ENCODE peak calls at places on chromosomes 4 and X, in eight cellular contexts. F is NB4, T is adrenal gland, N is uterus, A is right lobe of liver, R is mucosa of descending colon, Z is brain microvascular endothelial cell, S is fibroblast of pulmonary artery. D is an unnamed sample.
A peak's percentile ranks its signal among the peaks of the same experiment; 100 is the strongest.

GRCh38 chrX:118047446-118048186 is 69.0 kb downstream of the KLHL13 start:
- DNase-seq in F (no peak), T (no peak), N (no peak), A (no peak), R (no peak), Z (no peak), S (no peak), D (no peak)

GRCh38 chr4:71564775-71565174 is 219.1 kb downstream of the GC start:
- DNase-seq in F (no peak), T (no peak), N (no peak), A (no peak), R (no peak), Z (peak; percentile 53), S (peak; percentile 65), D (no peak)

GRCh38 chrX:57952320-57952678 is 42.0 kb upstream of the ZXDA start:
- DNase-seq in F (no peak), T (peak; percentile 16), N (peak; percentile 28), A (no peak), R (peak; percentile 13), Z (no peak), S (no peak), D (peak; percentile 64)

GRCh38 chr4:183941964-183942363 is 36.9 kb downstream of the STOX2 start:
- DNase-seq in F (no peak), T (no peak), N (no peak), A (no peak), R (no peak), Z (no peak), S (no peak), D (no peak)

GRCh38 chrX:53605004-53605403 is 81.5 kb downstream of the HUWE1 start:
- DNase-seq in F (no peak), T (no peak), N (no peak), A (no peak), R (no peak), Z (no peak), S (peak; percentile 43), D (no peak)

GRCh38 chrX:95911062-95911461 is 773.6 kb upstream of the DIAPH2 start:
- DNase-seq in F (no peak), T (no peak), N (no peak), A (no peak), R (no peak), Z (no peak), S (no peak), D (no peak)

GRCh38 chr4:88940506-88940905 is 116.5 kb downstream of the FAM13A start:
- DNase-seq in F (no peak), T (no peak), N (no peak), A (no peak), R (no peak), Z (no peak), S (no peak), D (no peak)

GRCh38 chr4:169492436-169493163 is 119.8 kb downstream of the NEK1 start:
- DNase-seq in F (peak; percentile 50), T (no peak), N (no peak), A (no peak), R (no peak), Z (peak; percentile 41), S (peak; percentile 67), D (no peak)

GRCh38 chr4:98624642-98625041 is 33.8 kb downstream of the TSPAN5 start:
- DNase-seq in F (no peak), T (no peak), N (no peak), A (no peak), R (no peak), Z (no peak), S (no peak), D (no peak)

GRCh38 chr4:111943796-111944203 is 201.5 kb upstream of the FAM241A start:
- DNase-seq in F (peak; percentile 58), T (peak; percentile 16), N (peak; percentile 41), A (peak; percentile 60), R (peak; percentile 64), Z (no peak), S (peak; percentile 55), D (no peak)

GRCh38 chr4:24559889-24560288 is 24.5 kb downstream of the DHX15 start:
- DNase-seq in F (peak; percentile 48), T (no peak), N (no peak), A (no peak), R (no peak), Z (no peak), S (peak; percentile 61), D (no peak)

GRCh38 chr4:94804613-94805012 is 46.9 kb downstream of the BMPR1B start:
- DNase-seq in F (no peak), T (no peak), N (no peak), A (no peak), R (no peak), Z (no peak), S (no peak), D (no peak)

GRCh38 chr4:102829803-102830202 is 2.5 kb upstream of the UBE2D3 start:
- DNase-seq in F (no peak), T (no peak), N (no peak), A (no peak), R (no peak), Z (no peak), S (no peak), D (no peak)
- H3K4me3 ChIP-seq in F (no peak overlapping the region), T (no peak overlapping the region), N (no peak overlapping the region), A (no peak overlapping the region), R (no peak overlapping the region), Z (no peak overlapping the region), S (no peak overlapping the region), D (no peak overlapping the region)

DNA sequence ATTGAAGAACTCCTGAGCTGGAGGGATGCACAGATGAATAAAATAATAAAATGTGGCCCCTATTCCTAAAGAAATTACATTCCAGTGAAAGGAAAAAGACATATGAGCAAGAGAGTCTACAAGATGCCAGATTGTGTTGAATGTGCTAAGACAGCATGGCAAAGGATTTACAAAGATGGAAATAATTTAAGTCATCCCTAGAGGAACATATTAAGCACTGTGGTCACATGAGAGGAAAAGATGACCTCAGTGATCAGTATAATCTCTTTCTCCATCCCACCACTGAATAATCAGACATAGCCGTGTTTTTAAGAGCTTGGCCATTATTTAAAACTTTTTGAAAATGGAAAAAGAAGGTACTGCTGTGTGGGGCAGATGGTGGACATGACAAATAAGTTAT is 213.0 kb upstream of the LDB2 start:
- DNase-seq in F (no peak), T (no peak), N (no peak), A (no peak), R (no peak), Z (no peak), S (no peak), D (no peak)
- H3K4me3 ChIP-seq in F (no peak overlapping the region), T (no peak overlapping the region), N (no peak overlapping the region), A (no peak overlapping the region), R (no peak overlapping the region), Z (no peak overlapping the region), S (no peak overlapping the region), D (no peak overlapping the region)

GRCh38 chr4:41748074-41748787 is at the start of gene PHOX2B:
- DNase-seq in F (no peak), T (no peak), N (no peak), A (no peak), R (no peak), Z (no peak), S (no peak), D (no peak)

GRCh38 chr4:41747230-41748055 is 1.1 kb downstream of the PHOX2B start:
- DNase-seq in F (no peak), T (no peak), N (no peak), A (no peak), R (no peak), Z (no peak), S (no peak), D (no peak)

GRCh38 chr4:41746025-41746439 is 2.5 kb downstream of the PHOX2B start:
- DNase-seq in F (no peak), T (no peak), N (no peak), A (no peak), R (no peak), Z (no peak), S (no peak), D (no peak)

GRCh38 chr4:41745292-41746024 is 3.1 kb downstream of the PHOX2B start:
- DNase-seq in F (no peak), T (no peak), N (no peak), A (no peak), R (no peak), Z (no peak), S (no peak), D (no peak)

DNA sequence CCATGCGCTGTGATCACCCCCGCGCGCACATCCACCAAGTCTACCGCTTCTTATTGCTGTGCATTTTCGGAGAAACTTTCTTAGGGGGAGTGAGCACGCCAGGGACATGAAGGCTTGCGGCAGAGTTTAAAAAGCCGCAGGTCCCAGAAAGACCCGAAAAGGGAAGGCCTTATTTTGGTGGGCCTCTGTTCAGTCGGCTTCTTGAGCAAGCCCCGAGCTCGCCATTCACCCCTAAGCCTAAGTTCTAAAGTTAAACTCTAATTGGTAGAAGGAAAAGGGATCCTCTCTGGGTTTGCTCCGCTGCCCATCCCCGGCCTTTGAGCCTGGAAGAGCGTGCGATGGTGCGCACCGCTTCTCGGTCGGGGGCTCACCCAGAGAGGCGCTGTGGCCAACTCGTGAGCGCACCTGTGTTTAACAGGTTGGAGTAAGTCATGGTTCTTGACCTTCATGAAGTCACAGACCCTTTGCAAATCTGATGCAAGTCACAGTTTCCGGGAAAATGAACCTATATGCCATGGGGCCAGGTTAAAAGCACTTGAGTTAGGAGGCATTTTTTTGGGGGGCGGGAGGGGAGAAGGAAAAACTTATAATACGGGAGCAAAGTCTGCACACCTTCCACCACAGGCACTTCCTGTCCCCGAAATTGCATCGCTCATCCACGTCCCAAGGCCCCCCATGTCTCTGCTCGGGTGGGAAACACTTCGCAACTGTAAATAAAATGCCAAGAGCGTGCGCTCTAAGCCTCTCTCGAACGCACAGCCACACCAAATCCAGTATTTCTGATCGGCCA is 1.9 kb downstream of the PHOX2B start:
- DNase-seq in F (no peak), T (no peak), N (no peak), A (no peak), R (no peak), Z (no peak), S (no peak), D (no peak)
- H3K4me3 ChIP-seq in F (no peak overlapping the region), T (no peak overlapping the region), N (no peak overlapping the region), A (no peak overlapping the region), R (no peak overlapping the region), Z (no peak overlapping the region), S (no peak overlapping the region), D (no peak overlapping the region)

GRCh38 chr4:1572521-1572920 is 111.6 kb downstream of the FAM53A start:
- DNase-seq in F (no peak), T (no peak), N (no peak), A (peak; percentile 40), R (peak; percentile 18), Z (no peak), S (no peak), D (no peak)

GRCh38 chr4:1569461-1570151 is 114.5 kb downstream of the FAM53A start:
- DNase-seq in F (no peak), T (no peak), N (no peak), A (peak; percentile 32), R (peak; percentile 9), Z (no peak), S (no peak), D (no peak)

GRCh38 chr4:1570291-1571164 is 113.6 kb downstream of the FAM53A start:
- DNase-seq in F (no peak), T (no peak), N (no peak), A (peak; percentile 45), R (peak; percentile 15), Z (no peak), S (no peak), D (no peak)

GRCh38 chr4:1571986-1572385 is 112.1 kb downstream of the FAM53A start:
- DNase-seq in F (no peak), T (no peak), N (no peak), A (peak; percentile 23), R (peak; percentile 25), Z (no peak), S (no peak), D (no peak)

GRCh38 chr4:1571165-1571908 is 112.8 kb downstream of the FAM53A start:
- DNase-seq in F (no peak), T (no peak), N (no peak), A (peak; percentile 42), R (peak; percentile 13), Z (no peak), S (no peak), D (peak; percentile 44)
- H3K4me3 ChIP-seq in F (no peak overlapping the region), T (no peak overlapping the region), N (no peak overlapping the region), A (no peak overlapping the region), R (no peak overlapping the region), Z (no peak overlapping the region), S (no peak overlapping the region), D (no peak overlapping the region)